ENCODE peak calls at places on chromosomes 7 and 10, in four cellular contexts. L is K562, X is SK-N-SH, V is GM12878. Y is an unnamed sample.

GRCh38 chr7:35823440-35823839 is 22.6 kb downstream of the SEPTIN7 start:
- DNase-seq in L (no peak), X (no peak), V (no peak), Y (no peak)

GRCh38 chr7:108330237-108330636 is 126.0 kb downstream of the NRCAM start:
- DNase-seq in L (no peak), X (no peak), V (no peak), Y (no peak)

GRCh38 chr7:23520582-23520981 is 11.2 kb downstream of the TRA2A start:
- DNase-seq in L (no peak), X (no peak), V (no peak), Y (no peak)

GRCh38 chr10:69837261-69837660 is 35.6 kb downstream of the COL13A1 start:
- DNase-seq in L (no peak), X (no peak), V (no peak), Y (no peak)

GRCh38 chr7:64867863-64868440 is 35.1 kb upstream of the ZNF273 start:
- DNase-seq in L (no peak), X (no peak), V (no peak), Y (no peak)

GRCh38 chr10:95788830-95789229 is 32.9 kb downstream of the ENTPD1 start:
- DNase-seq in L (no peak), X (no peak), V (no peak), Y (peak)

GRCh38 chr10:129939416-129940275 is 24.4 kb downstream of the EBF3 start:
- DNase-seq in L (no peak), X (no peak), V (no peak), Y (no peak)

GRCh38 chr10:28796606-28797512 is 119.5 kb downstream of the BAMBI start:
- DNase-seq in L (peak), X (no peak), V (no peak), Y (peak)

GRCh38 chr7:98834949-98835348 is 34.9 kb downstream of the TMEM130 start:
- DNase-seq in L (no peak), X (no peak), V (no peak), Y (no peak)

GRCh38 chr7:157228864-157229422 is 90.2 kb downstream of the UBE3C start:
- DNase-seq in L (no peak), X (peak), V (no peak), Y (peak)

GRCh38 chr7:106018566-106019338 is 55.7 kb downstream of the CDHR3 start:
- DNase-seq in L (peak), X (no peak), V (no peak), Y (peak)

GRCh38 chr10:119737827-119738226 is 12.0 kb downstream of the INPP5F start:
- DNase-seq in L (peak), X (no peak), V (no peak), Y (peak)
- TF ChIP-seq RCOR1 in L (no peak), X (no peak), V (no peak), Y (no peak)

GRCh38 chr10:60385399-60385738 is 4.3 kb downstream of the ANK3 start:
- DNase-seq in L (no peak), X (no peak), V (no peak), Y (no peak)

GRCh38 chr10:60388709-60389241 is 900 bp downstream of the ANK3 start:
- DNase-seq in L (no peak), X (no peak), V (no peak), Y (no peak)

GRCh38 chr10:60389413-60390009 is at the start of gene ANK3:
- DNase-seq in L (no peak), X (no peak), V (no peak), Y (no peak)

GRCh38 chr10:60388116-60388515 is 1.6 kb downstream of the ANK3 start:
- DNase-seq in L (no peak), X (no peak), V (no peak), Y (no peak)

DNA sequence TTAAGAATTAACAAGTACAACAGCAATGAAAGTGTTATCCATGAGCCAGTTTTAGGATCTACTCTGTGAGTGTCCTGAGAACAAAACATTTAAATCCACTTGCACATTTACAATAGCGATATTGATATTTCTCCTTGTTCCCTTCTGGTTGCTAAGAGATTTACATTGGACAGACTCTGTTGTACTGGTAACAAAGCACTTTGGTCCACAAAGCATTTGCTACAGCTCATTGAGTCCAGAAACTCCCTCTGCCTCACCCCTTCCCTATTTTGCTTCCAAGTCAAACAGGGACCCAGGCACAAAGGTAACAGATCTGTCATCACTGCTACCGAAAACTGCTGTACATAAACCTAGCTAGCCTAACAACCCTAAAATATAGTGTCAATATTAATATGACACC is 2.1 kb downstream of the ANK3 start:
- DNase-seq in L (no peak), X (no peak), V (no peak), Y (no peak)
- H2AFZ ChIP-seq in L (no peak), X (no peak), V (no peak), Y (no peak)

GRCh38 chr10:34817054-34817453 is 2.0 kb upstream of the PARD3 start:
- DNase-seq in L (no peak), X (no peak), V (no peak), Y (no peak)

GRCh38 chr10:34815174-34816066 is at the start of gene PARD3:
- DNase-seq in L (peak), X (peak), V (no peak), Y (peak)

GRCh38 chr10:34814228-34815173 is 595 bp downstream of the PARD3 start:
- DNase-seq in L (peak), X (peak), V (no peak), Y (peak)

GRCh38 chr10:34817586-34817985 is 2.5 kb upstream of the PARD3 start:
- DNase-seq in L (no peak), X (no peak), V (no peak), Y (no peak)

DNA sequence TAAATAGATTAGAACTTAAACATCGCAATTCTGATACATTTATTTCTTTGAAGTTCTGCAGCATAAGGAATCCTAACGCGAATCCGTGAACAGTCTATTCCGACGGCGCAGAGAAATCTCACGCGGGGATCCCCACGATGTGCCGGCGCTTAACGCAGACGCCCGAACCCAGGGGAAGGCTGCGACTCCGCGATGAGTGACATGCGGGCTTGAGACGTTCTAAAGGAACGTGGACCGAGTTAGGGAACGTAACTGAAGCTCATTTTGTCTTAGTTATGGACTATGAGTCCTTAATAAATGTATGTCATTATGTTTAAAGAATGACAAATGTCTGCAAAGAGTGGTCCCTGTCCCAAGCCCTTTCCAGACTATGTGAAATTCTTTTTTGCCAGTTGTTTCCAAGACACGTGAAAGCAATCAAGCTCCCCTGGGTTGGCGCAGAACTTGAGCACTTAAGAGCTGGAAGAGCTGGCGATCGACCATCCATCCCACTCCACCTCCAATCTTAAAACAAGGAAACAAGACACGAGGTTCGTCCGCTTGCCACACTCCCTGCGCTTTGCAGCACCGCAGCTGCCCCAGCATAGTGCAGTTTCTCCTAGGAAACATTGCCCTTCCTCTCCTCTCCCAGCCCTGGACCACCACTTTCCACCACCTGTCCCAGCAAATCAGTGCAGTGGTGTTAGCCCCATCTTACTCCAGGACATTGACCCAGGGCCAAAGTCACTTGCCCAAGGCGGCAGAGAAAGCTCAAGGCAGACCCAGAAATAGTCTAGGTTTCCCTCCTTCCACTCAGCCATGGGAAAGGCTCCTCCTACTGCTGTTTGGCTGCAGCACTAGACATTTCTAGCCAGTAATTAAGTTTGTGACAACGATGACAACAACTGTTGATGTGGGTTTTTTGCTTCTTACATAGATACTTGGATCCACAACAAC is 1.2 kb upstream of the PARD3 start:
- DNase-seq in L (no peak), X (peak), V (no peak), Y (peak)
- TF ChIP-seq RCOR1 in L (no peak), X (no peak), V (no peak), Y (no peak)

GRCh38 chr7:92133133-92133736 is 1.0 kb downstream of the CYP51A1 start:
- DNase-seq in L (no peak), X (no peak), V (no peak), Y (no peak)
- H2AFZ ChIP-seq in L (peak), X (peak), V (peak), Y (peak)

GRCh38 chr10:77274046-77274795 is 363.4 kb downstream of the KCNMA1 start:
- DNase-seq in L (no peak), X (no peak), V (no peak), Y (peak)
- TF ChIP-seq RCOR1 in L (no peak), X (no peak), V (no peak), Y (no peak)

GRCh38 chr10:117544729-117545140 is 2.2 kb downstream of the EMX2 start:
- DNase-seq in L (no peak), X (no peak), V (no peak), Y (no peak)
- H2AFZ ChIP-seq in L (no peak), X (no peak), V (no peak), Y (no peak)

GRCh38 chr7:95997632-95998031 is 225.3 kb downstream of the DYNC1I1 start:
- DNase-seq in L (no peak), X (no peak), V (no peak), Y (no peak)
- TF ChIP-seq RCOR1 in L (no peak), X (no peak), V (no peak), Y (no peak)

DNA sequence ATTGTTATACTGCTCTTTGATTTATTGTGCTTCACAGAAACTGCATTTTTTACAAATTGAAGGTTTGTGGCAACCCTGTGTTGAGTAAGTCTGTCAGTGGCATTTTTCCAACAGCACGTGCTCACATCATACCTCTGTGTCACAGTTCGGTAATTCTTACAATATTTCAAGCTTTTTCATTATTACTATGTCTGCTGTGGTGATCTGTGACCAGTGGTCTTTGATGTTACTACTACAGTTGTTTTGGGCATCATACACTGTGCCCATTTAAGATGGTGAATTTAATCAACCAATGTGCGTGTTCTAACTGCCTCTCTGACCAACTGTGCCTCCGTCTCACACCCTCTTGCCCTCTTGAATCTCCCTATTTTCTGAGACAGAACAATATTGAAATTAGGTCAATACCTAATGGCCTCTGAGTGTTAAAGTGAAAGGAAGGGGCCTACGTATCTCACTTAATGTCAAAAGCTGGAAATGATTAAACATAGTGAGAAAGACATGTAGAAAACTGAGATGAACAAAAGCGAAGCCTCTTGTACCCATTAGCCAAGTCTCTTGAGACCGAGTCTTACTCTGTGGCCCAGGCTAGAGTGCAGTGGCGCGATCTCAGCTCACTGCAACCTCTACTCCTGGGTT is 20.2 kb upstream of the ASL start:
- DNase-seq in L (no peak), X (no peak), V (peak), Y (peak)
- H2AFZ ChIP-seq in L (no peak), X (no peak), V (peak), Y (no peak)